ENCODE peak calls at places on chromosomes 12 and 14, in nine cellular contexts. N is NCI-H1092 treated with DMSO at 0.1 percent for 48 hours; Q is bronchial epithelial cell; G is SK-N-SH; R is T-helper 1 cell; C is HFF-Myc; B is stimulated activated naive CD4-positive, alpha-beta T cell treated with Interleukin-2 at 50 U/mL for 16 hours; Z is non-pigmented ciliary epithelial cell; P is lower leg skin. O is an unnamed sample.

GRCh38 chr12:54660320-54660962 is 12.3 kb upstream of the DCD start:
- DNase-seq in N (no peak), Q (no peak), G (no peak), R (no peak), C (no peak), B (no peak), Z (no peak), P (no peak), O (no peak)

GRCh38 chr12:112353389-112353788 is 28.8 kb downstream of the HECTD4 start:
- DNase-seq in N (no peak), Q (peak; percentile 46), G (no peak), R (no peak), C (no peak), B (no peak), Z (no peak), P (no peak), O (no peak)

GRCh38 chr14:93857500-93857899 is 69.2 kb upstream of the PRIMA1 start:
- DNase-seq in N (no peak), Q (no peak), G (no peak), R (no peak), C (no peak), B (no peak), Z (no peak), P (no peak), O (no peak)

GRCh38 chr14:50338547-50338946 is 26.4 kb downstream of the DMAC2L start:
- DNase-seq in N (no peak), Q (no peak), G (no peak), R (no peak), C (no peak), B (no peak), Z (no peak), P (no peak), O (no peak)

GRCh38 chr12:46933947-46934346 is 108.2 kb upstream of the SLC38A4 start:
- DNase-seq in N (peak; percentile 13), Q (peak; percentile 73), G (no peak), R (no peak), C (peak; percentile 66), B (no peak), Z (no peak), P (no peak), O (no peak)

GRCh38 chr12:3538691-3539030 is 47.7 kb downstream of the PRMT8 start:
- DNase-seq in N (no peak), Q (no peak), G (no peak), R (no peak), C (no peak), B (no peak), Z (no peak), P (no peak), O (no peak)

GRCh38 chr12:7937867-7938506 is 2.0 kb upstream of the SLC2A3 start:
- DNase-seq in N (peak; percentile 62), Q (no peak), G (no peak), R (no peak), C (peak; percentile 7), B (no peak), Z (no peak), P (no peak), O (no peak)

GRCh38 chr12:54977857-54978256 is 6.7 kb downstream of the TESPA1 start:
- DNase-seq in N (no peak), Q (no peak), G (no peak), R (no peak), C (no peak), B (no peak), Z (no peak), P (no peak), O (no peak)

GRCh38 chr14:54446201-54446693 is 5.1 kb upstream of the CNIH1 start:
- DNase-seq in N (peak; percentile 94), Q (peak; percentile 75), G (no peak), R (no peak), C (no peak), B (no peak), Z (no peak), P (peak; percentile 22), O (no peak)

GRCh38 chr12:47032644-47033043 is 46.8 kb upstream of the PCED1B start:
- DNase-seq in N (peak; percentile 83), Q (peak; percentile 71), G (peak; percentile 3), R (peak; percentile 3), C (no peak), B (no peak), Z (no peak), P (no peak), O (peak; percentile 70)

GRCh38 chr12:52268212-52268611 is 6.2 kb upstream of the KRT86 start:
- DNase-seq in N (no peak), Q (no peak), G (no peak), R (no peak), C (no peak), B (no peak), Z (no peak), P (no peak), O (no peak)

GRCh38 chr14:54447231-54447692 is 6.1 kb upstream of the CNIH1 start:
- DNase-seq in N (no peak), Q (peak; percentile 92), G (no peak), R (no peak), C (no peak), B (no peak), Z (no peak), P (no peak), O (no peak)

GRCh38 chr12:6620137-6620884 is 13.1 kb upstream of the CHD4 start:
- DNase-seq in N (no peak), Q (no peak), G (peak; percentile 17), R (peak; percentile 21), C (no peak), B (peak; percentile 23), Z (no peak), P (no peak), O (peak; percentile 64)

GRCh38 chr12:89752331-89752730 is 43.7 kb upstream of the ATP2B1 start:
- DNase-seq in N (no peak), Q (no peak), G (no peak), R (no peak), C (no peak), B (no peak), Z (no peak), P (no peak), O (no peak)

GRCh38 chr14:22622220-22622619 is 21.9 kb downstream of the OR6J1 start:
- DNase-seq in N (no peak), Q (no peak), G (no peak), R (no peak), C (no peak), B (no peak), Z (no peak), P (no peak), O (no peak)

GRCh38 chr14:34113051-34113511 is 162.2 kb upstream of the EGLN3 start:
- DNase-seq in N (no peak), Q (peak; percentile 87), G (no peak), R (no peak), C (no peak), B (no peak), Z (no peak), P (no peak), O (no peak)

GRCh38 chr14:50333010-50333409 is 20.9 kb downstream of the DMAC2L start:
- DNase-seq in N (no peak), Q (peak; percentile 95), G (no peak), R (no peak), C (no peak), B (no peak), Z (no peak), P (no peak), O (no peak)

GRCh38 chr14:33567003-33567735 is 383.7 kb downstream of the EGLN3 start:
- DNase-seq in N (peak; percentile 65), Q (no peak), G (no peak), R (no peak), C (no peak), B (no peak), Z (no peak), P (no peak), O (no peak)

GRCh38 chr12:113214938-113215400 is 6.3 kb upstream of the TPCN1 start:
- DNase-seq in N (no peak), Q (peak; percentile 85), G (peak; percentile 45), R (no peak), C (peak; percentile 92), B (no peak), Z (peak; percentile 98), P (peak; percentile 91), O (no peak)

GRCh38 chr12:9378430-9378835 is 170.2 kb upstream of the PZP start:
- DNase-seq in N (no peak), Q (peak; percentile 44), G (peak; percentile 47), R (no peak), C (no peak), B (no peak), Z (no peak), P (no peak), O (no peak)